ENCODE peak calls at places on chromosome 18, in nine cellular contexts. B, O, C, Y, J, E, D, S and T are unnamed samples.
A peak's percentile ranks its signal among the peaks of the same experiment; 100 is the strongest.

GRCh38 chr18:54740146-54740844 is 88.0 kb upstream of the RAB27B start:
- DNase-seq in B (no peak), O (no peak), C (no peak), Y (no peak), J (no peak), E (peak; percentile 82), D (no peak), S (peak; percentile 15), T (no peak)

GRCh38 chr18:27645929-27646328 is 460.8 kb upstream of the CHST9 start:
- DNase-seq in B (no peak), O (no peak), C (no peak), Y (no peak), J (no peak), E (no peak), D (no peak), S (peak; percentile 4), T (peak; percentile 8)

GRCh38 chr18:7417742-7418141 is 149.4 kb upstream of the PTPRM start:
- DNase-seq in B (no peak), O (no peak), C (no peak), Y (no peak), J (no peak), E (no peak), D (no peak), S (peak; percentile 64), T (no peak)

GRCh38 chr18:29083545-29083944 is 906.6 kb upstream of the CDH2 start:
- DNase-seq in B (peak; percentile 6), O (no peak), C (no peak), Y (no peak), J (no peak), E (peak; percentile 2), D (no peak), S (no peak), T (no peak)

GRCh38 chr18:4844320-4844719 is 352.7 kb downstream of the AKAIN1 start:
- DNase-seq in B (no peak), O (no peak), C (no peak), Y (no peak), J (no peak), E (no peak), D (no peak), S (no peak), T (no peak)

GRCh38 chr18:75280427-75281280 is 70.1 kb downstream of the TSHZ1 start:
- DNase-seq in B (no peak), O (no peak), C (no peak), Y (no peak), J (no peak), E (peak; percentile 5), D (no peak), S (no peak), T (no peak)

GRCh38 chr18:26794210-26795101 is 71.1 kb downstream of the AQP4 start:
- DNase-seq in B (no peak), O (no peak), C (no peak), Y (no peak), J (no peak), E (no peak), D (no peak), S (no peak), T (no peak)

GRCh38 chr18:2979027-2979570 is 33.8 kb downstream of the LPIN2 start:
- DNase-seq in B (no peak), O (no peak), C (peak; percentile 57), Y (no peak), J (no peak), E (peak; percentile 88), D (no peak), S (no peak), T (no peak)

GRCh38 chr18:13318644-13319501 is 100.3 kb downstream of the LDLRAD4 start:
- DNase-seq in B (no peak), O (peak; percentile 53), C (no peak), Y (no peak), J (no peak), E (no peak), D (no peak), S (no peak), T (no peak)

GRCh38 chr18:9135912-9136314 is 668 bp upstream of the ANKRD12 start:
- DNase-seq in B (no peak), O (no peak), C (peak; percentile 60), Y (no peak), J (peak; percentile 28), E (peak; percentile 19), D (no peak), S (peak; percentile 41), T (peak; percentile 74)
- TF ChIP-seq POLR2A in B (no peak), O (no peak), C (no peak), Y (no peak), J (peak; percentile 46), E (no peak), D (no peak), S (no peak), T (no peak)

GRCh38 chr18:49662506-49662905 is 100.6 kb downstream of the LIPG start:
- DNase-seq in B (no peak), O (no peak), C (no peak), Y (no peak), J (no peak), E (no peak), D (no peak), S (no peak), T (no peak)

GRCh38 chr18:49666045-49666444 is 104.2 kb downstream of the LIPG start:
- DNase-seq in B (no peak), O (no peak), C (no peak), Y (no peak), J (no peak), E (peak; percentile 48), D (no peak), S (no peak), T (no peak)

GRCh38 chr18:49667462-49667861 is 105.6 kb downstream of the LIPG start:
- DNase-seq in B (no peak), O (no peak), C (no peak), Y (no peak), J (no peak), E (no peak), D (no peak), S (no peak), T (no peak)

GRCh38 chr18:49663755-49664085 is 101.9 kb downstream of the LIPG start:
- DNase-seq in B (no peak), O (no peak), C (no peak), Y (no peak), J (no peak), E (no peak), D (no peak), S (no peak), T (no peak)

DNA sequence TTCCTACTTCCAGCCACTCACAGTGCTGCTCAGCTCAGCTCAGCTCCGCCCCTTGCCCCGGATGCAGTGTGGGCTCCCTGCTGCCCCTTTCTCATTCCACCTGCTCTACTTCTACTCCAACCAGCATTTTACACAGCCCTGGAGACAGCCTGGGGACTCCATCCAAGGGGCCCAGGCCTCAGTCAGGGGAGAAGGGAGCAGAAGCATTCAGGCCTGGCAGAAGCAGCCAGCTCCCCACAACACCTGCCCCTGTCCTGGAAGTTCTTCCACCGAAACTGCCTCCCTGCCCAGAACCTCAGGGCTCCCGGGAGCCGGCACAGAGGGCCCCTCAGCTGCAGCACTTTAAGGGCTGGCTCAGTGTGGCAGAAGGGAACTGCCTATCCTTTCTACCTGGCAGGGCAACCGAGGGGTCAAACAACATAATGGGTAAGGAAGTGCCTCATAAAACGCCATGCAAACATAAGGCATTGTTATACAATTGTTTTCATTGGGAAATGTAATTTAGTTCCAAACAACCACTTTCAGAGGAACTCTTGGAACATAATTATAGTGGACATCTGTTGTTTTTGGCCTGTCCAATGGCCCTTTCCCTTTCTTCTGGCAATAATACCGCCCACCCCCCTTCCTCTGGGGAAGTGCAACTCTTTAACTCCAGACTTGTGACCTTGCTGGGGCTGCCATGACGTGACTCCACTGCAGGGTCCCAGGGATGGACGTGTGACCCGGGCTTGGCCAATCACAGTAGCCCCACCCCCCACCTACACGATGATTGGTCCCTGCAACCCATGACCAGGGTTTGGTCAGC is 102.4 kb downstream of the LIPG start:
- DNase-seq in B (no peak), O (peak; percentile 77), C (no peak), Y (peak; percentile 41), J (no peak), E (no peak), D (no peak), S (no peak), T (no peak)
- TF ChIP-seq POLR2A in B (no peak), O (no peak), C (no peak), Y (no peak), J (no peak), E (no peak), D (no peak), S (no peak), T (no peak)

DNA sequence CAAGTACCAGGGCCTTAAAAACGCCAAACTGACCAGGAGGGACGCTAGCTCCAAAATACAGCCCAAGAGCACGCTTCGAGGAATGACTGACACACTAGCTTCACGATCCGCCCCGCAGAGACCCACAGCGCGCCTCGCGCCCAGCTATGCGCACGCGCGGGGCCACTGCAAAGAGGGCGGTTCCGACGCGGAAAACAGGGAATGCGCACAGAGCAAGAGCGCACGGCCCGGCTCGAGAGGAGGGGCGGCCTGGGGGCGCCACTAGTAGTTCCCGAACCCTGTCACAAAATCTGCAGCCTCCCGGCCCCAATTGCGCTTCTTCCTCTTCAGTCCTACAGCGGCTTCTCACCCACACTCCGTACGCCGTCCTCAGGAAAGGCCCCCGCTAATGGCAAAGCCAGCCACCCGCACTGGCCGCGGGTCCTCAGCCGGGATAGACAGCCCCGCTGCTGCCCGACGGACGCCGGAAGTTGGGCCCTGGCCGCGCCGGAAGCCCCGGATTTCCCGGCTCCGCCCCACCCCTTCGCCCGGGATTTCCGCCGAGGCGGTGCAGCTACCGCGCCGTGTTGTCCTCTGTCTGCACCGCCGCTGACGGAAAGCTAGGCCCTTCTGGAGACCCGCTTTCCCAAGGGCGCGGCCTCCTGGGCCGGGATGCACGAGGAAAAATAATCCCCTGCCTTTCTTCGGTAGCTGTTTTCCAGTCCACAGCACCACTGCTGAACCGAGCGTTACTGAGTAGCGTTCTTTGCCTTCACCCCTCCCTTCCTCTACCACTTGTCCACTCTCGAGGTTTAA is at the start of gene HDHD2:
- DNase-seq in B (peak; percentile 59), O (peak; percentile 90), C (peak; percentile 83), Y (peak; percentile 84), J (peak; percentile 58), E (peak; percentile 69), D (peak; percentile 72), S (peak; percentile 74), T (peak; percentile 81)
- TF ChIP-seq POLR2A in B (peak; percentile 49), O (peak; percentile 93), C (peak; percentile 92), Y (peak; percentile 66), J (peak; percentile 87), E (peak; percentile 66), D (peak; percentile 71), S (peak; percentile 83), T (peak; percentile 78)

GRCh38 chr18:9884532-9885140 is 1.1 kb upstream of the TXNDC2 start:
- DNase-seq in B (no peak), O (no peak), C (no peak), Y (no peak), J (no peak), E (no peak), D (no peak), S (no peak), T (no peak)

GRCh38 chr18:9884090-9884489 is 1.7 kb upstream of the TXNDC2 start:
- DNase-seq in B (no peak), O (no peak), C (no peak), Y (no peak), J (no peak), E (no peak), D (no peak), S (no peak), T (no peak)

GRCh38 chr18:9886005-9886348 is 204 bp downstream of the TXNDC2 start:
- DNase-seq in B (no peak), O (no peak), C (no peak), Y (no peak), J (no peak), E (no peak), D (no peak), S (no peak), T (no peak)

GRCh38 chr18:9887992-9888391 is 2.2 kb downstream of the TXNDC2 start:
- DNase-seq in B (no peak), O (no peak), C (no peak), Y (no peak), J (no peak), E (no peak), D (no peak), S (no peak), T (no peak)

GRCh38 chr18:9885170-9886004 is at the start of gene TXNDC2:
- DNase-seq in B (no peak), O (no peak), C (no peak), Y (no peak), J (no peak), E (peak; percentile 37), D (no peak), S (no peak), T (peak; percentile 76)
- TF ChIP-seq POLR2A in B (no peak), O (no peak), C (no peak), Y (no peak), J (no peak), E (no peak), D (no peak), S (no peak), T (no peak)